ENCODE peak calls at places on chromosomes 1 and 21, in four cellular contexts. One of them, this sample, is unnamed.

GRCh38 chr21:46269466-46269865 is 15.9 kb downstream of the MCM3AP start:
- ATAC-seq in K562: no peak
- ATAC-seq in HCT116: no peak
- ATAC-seq in upper lobe of left lung: no peak
- ATAC-seq in this sample: no peak

GRCh38 chr1:231192620-231193163 is 30.8 kb downstream of the TRIM67 start:
- ATAC-seq in K562: no peak
- ATAC-seq in HCT116: no peak
- ATAC-seq in upper lobe of left lung: peak
- ATAC-seq in this sample: no peak

GRCh38 chr1:94345148-94345721 is 73.0 kb upstream of the ABCD3 start:
- ATAC-seq in K562: no peak
- ATAC-seq in HCT116: no peak
- ATAC-seq in upper lobe of left lung: no peak
- ATAC-seq in this sample: no peak

GRCh38 chr1:230381049-230381467 is 45.1 kb downstream of the PGBD5 start:
- ATAC-seq in K562: no peak
- ATAC-seq in HCT116: no peak
- ATAC-seq in upper lobe of left lung: peak
- ATAC-seq in this sample: no peak

GRCh38 chr1:242008788-242009500 is 10.0 kb upstream of the MAP1LC3C start:
- ATAC-seq in K562: no peak
- ATAC-seq in HCT116: no peak
- ATAC-seq in upper lobe of left lung: peak
- ATAC-seq in this sample: peak

GRCh38 chr1:167328762-167329483 is 108.2 kb downstream of the POU2F1 start:
- ATAC-seq in K562: peak
- ATAC-seq in HCT116: no peak
- ATAC-seq in upper lobe of left lung: peak
- ATAC-seq in this sample: no peak

GRCh38 chr1:27448982-27449381 is 41.0 kb downstream of the WASF2 start:
- ATAC-seq in K562: peak
- ATAC-seq in HCT116: no peak
- ATAC-seq in upper lobe of left lung: no peak
- ATAC-seq in this sample: no peak

GRCh38 chr1:52588535-52588934 is 13.6 kb upstream of the GPX7 start:
- ATAC-seq in K562: peak
- ATAC-seq in HCT116: no peak
- ATAC-seq in upper lobe of left lung: peak
- ATAC-seq in this sample: no peak

GRCh38 chr1:46692806-46693770 is 21.4 kb downstream of the TEX38 start:
- ATAC-seq in K562: no peak
- ATAC-seq in HCT116: no peak
- ATAC-seq in upper lobe of left lung: no peak
- ATAC-seq in this sample: no peak

GRCh38 chr1:243946946-243947345 is 96.9 kb upstream of the AKT3 start:
- ATAC-seq in K562: peak
- ATAC-seq in HCT116: no peak
- ATAC-seq in upper lobe of left lung: no peak
- ATAC-seq in this sample: no peak

GRCh38 chr1:216420746-216421145 is 2.5 kb downstream of the USH2A start:
- ATAC-seq in K562: no peak
- ATAC-seq in HCT116: no peak
- ATAC-seq in upper lobe of left lung: no peak
- ATAC-seq in this sample: no peak

GRCh38 chr1:15422871-15423270 is 13.2 kb downstream of the EFHD2 start:
- ATAC-seq in K562: no peak
- ATAC-seq in HCT116: no peak
- ATAC-seq in upper lobe of left lung: no peak
- ATAC-seq in this sample: no peak

GRCh38 chr1:167690053-167690452 is 31.7 kb upstream of the MPZL1 start:
- ATAC-seq in K562: no peak
- ATAC-seq in HCT116: no peak
- ATAC-seq in upper lobe of left lung: no peak
- ATAC-seq in this sample: no peak

GRCh38 chr1:209454340-209455014 is 129.0 kb upstream of the CAMK1G start:
- ATAC-seq in K562: no peak
- ATAC-seq in HCT116: no peak
- ATAC-seq in upper lobe of left lung: no peak
- ATAC-seq in this sample: no peak

GRCh38 chr1:174232761-174233160 is 73.4 kb downstream of the RABGAP1L start:
- ATAC-seq in K562: peak
- ATAC-seq in HCT116: no peak
- ATAC-seq in upper lobe of left lung: no peak
- ATAC-seq in this sample: no peak

GRCh38 chr1:51669191-51669590 is 52.3 kb downstream of the OSBPL9 start:
- ATAC-seq in K562: no peak
- ATAC-seq in HCT116: no peak
- ATAC-seq in upper lobe of left lung: no peak
- ATAC-seq in this sample: no peak

GRCh38 chr1:26858160-26858559 is 4.8 kb upstream of the SFN start:
- ATAC-seq in K562: no peak
- ATAC-seq in HCT116: no peak
- ATAC-seq in upper lobe of left lung: peak
- ATAC-seq in this sample: peak

GRCh38 chr1:37394574-37395464 is 79.6 kb upstream of the ZC3H12A start:
- ATAC-seq in K562: peak
- ATAC-seq in HCT116: peak
- ATAC-seq in upper lobe of left lung: no peak
- ATAC-seq in this sample: no peak

GRCh38 chr21:46083271-46084040 is 14.5 kb upstream of the COL6A2 start:
- ATAC-seq in K562: peak
- ATAC-seq in HCT116: no peak
- ATAC-seq in upper lobe of left lung: peak
- ATAC-seq in this sample: no peak

GRCh38 chr1:217717959-217718358 is 86.8 kb downstream of the SPATA17 start:
- ATAC-seq in K562: no peak
- ATAC-seq in HCT116: no peak
- ATAC-seq in upper lobe of left lung: no peak
- ATAC-seq in this sample: no peak

GRCh38 chr1:196609114-196609737 is 986 bp upstream of the KCNT2 start:
- ATAC-seq in K562: peak
- ATAC-seq in HCT116: no peak
- ATAC-seq in upper lobe of left lung: peak
- ATAC-seq in this sample: peak

GRCh38 chr1:205381305-205381704 is 24.6 kb upstream of the KLHDC8A start:
- ATAC-seq in K562: no peak
- ATAC-seq in HCT116: no peak
- ATAC-seq in upper lobe of left lung: no peak
- ATAC-seq in this sample: no peak

GRCh38 chr1:44855742-44856141 is 12.7 kb upstream of the PTCH2 start:
- ATAC-seq in K562: no peak
- ATAC-seq in HCT116: peak
- ATAC-seq in upper lobe of left lung: no peak
- ATAC-seq in this sample: no peak

GRCh38 chr1:89971600-89971999 is 23.3 kb upstream of the ZNF326 start:
- ATAC-seq in K562: no peak
- ATAC-seq in HCT116: no peak
- ATAC-seq in upper lobe of left lung: no peak
- ATAC-seq in this sample: no peak

GRCh38 chr1:233730809-233731208 is 116.9 kb downstream of the KCNK1 start:
- ATAC-seq in K562: peak
- ATAC-seq in HCT116: peak
- ATAC-seq in upper lobe of left lung: no peak
- ATAC-seq in this sample: no peak

GRCh38 chr1:245091818-245092637 is 62.8 kb upstream of the KIF26B start:
- ATAC-seq in K562: peak
- ATAC-seq in HCT116: peak
- ATAC-seq in upper lobe of left lung: peak
- ATAC-seq in this sample: peak

GRCh38 chr1:10173582-10173981 is 36.8 kb upstream of the KIF1B start:
- ATAC-seq in K562: no peak
- ATAC-seq in HCT116: no peak
- ATAC-seq in upper lobe of left lung: no peak
- ATAC-seq in this sample: no peak

GRCh38 chr1:67339623-67340343 is 32.1 kb downstream of the IL12RB2 start:
- ATAC-seq in K562: peak
- ATAC-seq in HCT116: no peak
- ATAC-seq in upper lobe of left lung: peak
- ATAC-seq in this sample: no peak

GRCh38 chr1:39261712-39262221 is 57.3 kb downstream of the MACF1 start:
- ATAC-seq in K562: no peak
- ATAC-seq in HCT116: no peak
- ATAC-seq in upper lobe of left lung: no peak
- ATAC-seq in this sample: no peak

GRCh38 chr1:150572918-150573647 is 6.3 kb downstream of the MCL1 start:
- ATAC-seq in K562: peak
- ATAC-seq in HCT116: no peak
- ATAC-seq in upper lobe of left lung: no peak
- ATAC-seq in this sample: no peak
- H3K27ac ChIP-seq in K562: no peak
- H3K27ac ChIP-seq in HCT116: no peak
- H3K27ac ChIP-seq in upper lobe of left lung: peak
- H3K27ac ChIP-seq in this sample: peak

GRCh38 chr1:153545067-153546055 is at the start of gene S100A4:
- ATAC-seq in K562: peak
- ATAC-seq in HCT116: peak
- ATAC-seq in upper lobe of left lung: peak
- ATAC-seq in this sample: peak
- TF ChIP-seq POLR2A in K562: no peak
- TF ChIP-seq POLR2A in HCT116: peak
- TF ChIP-seq POLR2A in upper lobe of left lung: peak
- TF ChIP-seq POLR2A in this sample: peak

GRCh38 chr1:28877132-28877781 is 37.1 kb upstream of the EPB41 start:
- ATAC-seq in K562: peak
- ATAC-seq in HCT116: peak
- ATAC-seq in upper lobe of left lung: peak
- ATAC-seq in this sample: peak
- TF ChIP-seq POLR2AphosphoS5 in K562: no peak
- TF ChIP-seq POLR2AphosphoS5 in HCT116: no peak
- TF ChIP-seq POLR2AphosphoS5 in upper lobe of left lung: no peak
- TF ChIP-seq POLR2AphosphoS5 in this sample: no peak

GRCh38 chr1:86389315-86389714 is 6.8 kb downstream of the ODF2L start:
- ATAC-seq in K562: no peak
- ATAC-seq in HCT116: no peak
- ATAC-seq in upper lobe of left lung: no peak
- ATAC-seq in this sample: no peak
- H3K27ac ChIP-seq in K562: no peak
- H3K27ac ChIP-seq in HCT116: no peak
- H3K27ac ChIP-seq in upper lobe of left lung: peak
- H3K27ac ChIP-seq in this sample: no peak

This sample was measured in gastroesophageal sphincter.